ENCODE peak calls at places on chromosomes 12 and 14, in six cellular contexts. Y is H1, X is IMR-90, U is mesendoderm, H is neuronal stem cell, E is trophoblast cell. N is an unnamed sample.

GRCh38 chr12:95718001-95718400 is 72.6 kb downstream of the NTN4 start:
- DNase-seq in E (no peak), X (no peak), U (no peak), H (no peak), Y (no peak), N (no peak)

GRCh38 chr12:26726956-26727355 is 106.0 kb downstream of the ITPR2 start:
- DNase-seq in E (no peak), H (no peak), U (no peak), Y (no peak), X (no peak), N (no peak)

GRCh38 chr14:20436363-20436755 is 393 bp upstream of the KLHL33 start:
- DNase-seq in Y (no peak), U (no peak), E (no peak), H (no peak), X (peak; percentile 75), N (no peak)

GRCh38 chr12:100359822-100360221 is 2.9 kb downstream of the SLC17A8 start:
- DNase-seq in Y (no peak), U (no peak), H (no peak), E (peak; percentile 54), X (peak; percentile 9), N (no peak)

GRCh38 chr12:42892702-42893101 is 303.2 kb upstream of the PRICKLE1 start:
- DNase-seq in U (no peak), X (no peak), Y (no peak), E (no peak), H (no peak), N (no peak)

GRCh38 chr12:16950041-16950677 is 344.2 kb upstream of the LMO3 start:
- DNase-seq in H (peak; percentile 70), E (no peak), U (peak; percentile 67), X (no peak), Y (no peak), N (no peak)

GRCh38 chr14:60865378-60866127 is 115.3 kb downstream of the TRMT5 start:
- DNase-seq in U (no peak), X (no peak), E (no peak), H (no peak), Y (no peak), N (no peak)

GRCh38 chr14:96056509-96057422 is 17.6 kb downstream of the C14orf132 start:
- DNase-seq in H (no peak), E (peak; percentile 42), X (no peak), Y (no peak), U (peak; percentile 26), N (no peak)

GRCh38 chr14:99812096-99812750 is 19.0 kb downstream of the EML1 start:
- DNase-seq in Y (no peak), X (no peak), H (no peak), E (no peak), U (no peak), N (no peak)

GRCh38 chr14:34604990-34605389 is 25.0 kb downstream of the SNX6 start:
- DNase-seq in Y (no peak), H (no peak), E (no peak), U (no peak), X (peak; percentile 51), N (no peak)

GRCh38 chr12:58519839-58520238 is 400.5 kb downstream of the LRIG3 start:
- DNase-seq in E (no peak), U (no peak), X (no peak), Y (no peak), H (no peak), N (no peak)

GRCh38 chr12:6855322-6855721 is 3.4 kb downstream of the USP5 start:
- DNase-seq in E (no peak), X (no peak), U (no peak), H (no peak), Y (no peak), N (no peak)

GRCh38 chr12:123854918-123855317 is 92.8 kb downstream of the DNAH10 start:
- DNase-seq in U (peak; percentile 26), X (no peak), E (no peak), H (no peak), Y (no peak), N (no peak)

GRCh38 chr12:71166280-71166679 is 8.5 kb upstream of the TSPAN8 start:
- DNase-seq in E (no peak), U (no peak), Y (no peak), X (no peak), H (no peak), N (no peak)

GRCh38 chr12:19946549-19946948 is 421.8 kb upstream of the PDE3A start:
- DNase-seq in Y (no peak), H (no peak), U (no peak), E (peak; percentile 45), X (peak; percentile 98), N (peak; percentile 96)

GRCh38 chr14:100438678-100439592 is 115.8 kb downstream of the SLC25A47 start:
- DNase-seq in H (no peak), U (no peak), E (peak; percentile 95), Y (no peak), X (peak; percentile 89), N (peak; percentile 72)

GRCh38 chr12:117007618-117008017 is 91.6 kb downstream of the TESC start:
- DNase-seq in U (no peak), Y (no peak), X (no peak), E (no peak), H (no peak), N (no peak)

GRCh38 chr12:75868501-75868900 is 163.1 kb downstream of the PHLDA1 start:
- DNase-seq in H (no peak), Y (no peak), E (no peak), X (no peak), U (no peak), N (no peak)

GRCh38 chr12:75859868-75860267 is 171.7 kb downstream of the PHLDA1 start:
- DNase-seq in H (no peak), X (peak; percentile 21), U (no peak), E (no peak), Y (no peak), N (no peak)

GRCh38 chr12:75862692-75863471 is 168.7 kb downstream of the PHLDA1 start:
- DNase-seq in U (no peak), Y (no peak), X (peak; percentile 86), E (peak; percentile 82), H (no peak), N (peak; percentile 74)

GRCh38 chr12:75865315-75865714 is 166.3 kb downstream of the PHLDA1 start:
- DNase-seq in X (no peak), U (no peak), E (peak; percentile 68), H (no peak), Y (no peak), N (no peak)

GRCh38 chr12:75863475-75863874 is 168.1 kb downstream of the PHLDA1 start:
- DNase-seq in H (no peak), U (no peak), X (peak; percentile 20), E (no peak), Y (no peak), N (no peak)
- H3K4me2 ChIP-seq in H (no peak overlapping the region), U (no peak overlapping the region), X (no peak overlapping the region), E (no peak overlapping the region), Y (no peak overlapping the region), N (no peak overlapping the region)

GRCh38 chr12:10807186-10807585 is at the start of gene TAS2R8:
- DNase-seq in X (no peak), U (no peak), E (no peak), H (no peak), Y (no peak), N (no peak)

GRCh38 chr12:10802587-10802986 is at the start of gene TAS2R7:
- DNase-seq in Y (no peak), U (peak; percentile 2), H (peak; percentile 5), E (no peak), X (no peak), N (no peak)

GRCh38 chr12:10801727-10802126 is 700 bp downstream of the TAS2R7 start:
- DNase-seq in E (no peak), Y (no peak), U (peak; percentile 3), H (no peak), X (no peak), N (no peak)
- H3K4me3 ChIP-seq in E (no peak overlapping the region), Y (no peak overlapping the region), U (no peak overlapping the region), H (no peak overlapping the region), X (no peak overlapping the region), N (no peak overlapping the region)

DNA sequence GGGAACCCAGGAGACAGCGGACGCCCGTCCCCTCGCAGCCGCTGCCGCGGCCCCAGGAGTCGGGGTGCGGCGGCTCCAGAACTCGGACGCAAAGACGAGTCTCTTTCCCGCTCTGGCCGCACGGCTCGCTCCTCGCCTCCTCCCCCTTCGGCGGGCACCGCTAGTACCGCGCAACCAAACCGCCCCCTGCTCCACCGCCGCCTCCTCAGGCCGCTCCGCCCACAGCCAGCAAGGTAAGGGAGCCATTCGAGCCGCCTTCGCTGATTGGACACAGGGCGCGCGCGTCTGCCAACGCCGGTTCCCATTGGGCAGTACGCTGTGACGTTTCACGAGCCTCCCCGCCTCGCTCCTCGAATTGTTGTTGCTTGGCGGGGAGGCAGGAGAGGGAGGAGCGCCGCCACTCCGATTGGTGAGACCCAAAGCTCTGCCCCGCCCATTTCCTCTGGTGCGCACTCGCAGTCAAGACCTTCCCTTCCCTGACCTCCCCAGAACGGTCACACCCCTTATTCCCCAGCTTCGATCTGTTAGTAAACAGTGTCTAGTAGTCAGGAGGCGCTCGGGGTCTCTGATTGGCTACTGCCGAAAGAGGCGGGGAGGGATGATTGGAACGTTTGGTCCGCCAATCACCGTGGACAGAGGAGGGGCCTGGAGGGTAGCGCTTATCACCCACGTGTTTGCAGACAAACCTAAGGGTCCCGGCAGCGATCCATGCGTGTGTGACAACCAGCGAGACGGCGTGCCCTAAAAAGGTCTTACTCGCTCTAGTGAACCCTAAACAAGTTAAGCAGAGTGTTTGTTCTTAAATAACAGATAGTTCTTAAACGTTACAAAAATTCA is at the start of gene RPS6KA5:
- DNase-seq in Y (peak; percentile 99), U (peak; percentile 100), X (peak; percentile 100), H (peak; percentile 100), E (peak; percentile 100), N (peak; percentile 100)
- H2BK120ac ChIP-seq in Y (no peak within 1 kb of the TSS), U (no peak within 1 kb of the TSS), X (no peak within 1 kb of the TSS), H (no peak within 1 kb of the TSS), E (no peak within 1 kb of the TSS), N (peak within 1 kb of the TSS; percentile 37)

GRCh38 chr14:36664322-36665193 is 2.9 kb downstream of the PAX9 start:
- DNase-seq in E (no peak), Y (no peak), X (no peak), U (no peak), H (no peak), N (no peak)

GRCh38 chr14:36663404-36664321 is 2.0 kb downstream of the PAX9 start:
- DNase-seq in H (no peak), Y (no peak), X (no peak), E (no peak), U (peak; percentile 28), N (peak; percentile 30)

GRCh38 chr14:36665887-36666415 is 4.3 kb downstream of the PAX9 start:
- DNase-seq in X (no peak), H (no peak), E (no peak), Y (no peak), U (peak; percentile 33), N (no peak)

GRCh38 chr14:36667679-36668078 is 6.0 kb downstream of the PAX9 start:
- DNase-seq in E (no peak), Y (no peak), U (no peak), H (no peak), X (no peak), N (no peak)

DNA sequence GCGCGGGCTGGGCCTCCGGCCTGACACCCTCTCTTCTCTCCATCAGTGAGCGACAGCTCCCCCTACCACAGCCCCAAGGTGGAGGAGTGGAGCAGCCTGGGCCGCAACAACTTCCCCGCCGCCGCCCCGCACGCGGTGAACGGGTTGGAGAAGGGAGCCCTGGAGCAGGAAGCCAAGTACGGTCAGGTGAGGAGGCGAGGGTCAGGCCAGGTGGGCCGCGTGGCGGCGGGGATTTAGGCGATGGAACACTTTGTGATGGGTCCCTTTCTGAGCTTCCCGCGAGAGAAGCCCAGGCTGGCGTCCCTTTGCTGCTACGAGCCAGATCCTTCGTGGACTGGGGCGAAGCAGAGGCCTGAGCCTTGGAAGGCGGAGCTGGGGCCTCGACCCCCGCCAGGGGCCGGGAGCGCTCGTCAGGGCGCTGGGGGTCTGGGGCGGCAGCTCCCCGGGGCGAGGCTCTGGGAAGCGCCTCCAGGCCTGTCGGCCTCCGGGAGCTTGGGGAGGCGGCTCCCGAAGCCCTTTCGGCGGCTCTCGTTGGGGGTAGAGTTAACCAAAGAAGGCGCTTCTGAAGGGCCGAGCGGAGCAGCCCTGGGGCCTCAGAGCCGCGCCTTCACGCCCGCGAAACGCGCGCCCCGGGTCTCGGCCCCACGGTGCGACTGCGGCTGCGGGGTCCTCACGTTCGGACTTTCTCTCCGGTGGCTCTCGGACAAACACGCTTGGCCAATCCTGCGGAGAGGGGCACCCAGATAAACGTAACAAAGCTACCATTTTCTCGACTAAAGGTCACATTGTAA is 5.0 kb downstream of the PAX9 start:
- DNase-seq in E (no peak), X (no peak), Y (no peak), U (peak; percentile 65), H (no peak), N (no peak)
- H3K4me2 ChIP-seq in E (peak overlapping the region; percentile 50), X (no peak overlapping the region), Y (peak overlapping the region; percentile 85), U (peak overlapping the region; percentile 90), H (peak overlapping the region; percentile 46), N (peak overlapping the region; percentile 70)